ENCODE peak calls at places on chromosome 10, in seven cellular contexts. One of them, this sample, is unnamed.

GRCh38 chr10:72058347-72058898 is 29.9 kb downstream of the SPOCK2 start:
- DNase-seq in astrocyte of the cerebellum: no peak
- DNase-seq in heart right ventricle: no peak
- DNase-seq in mesothelial cell of epicardium: no peak
- DNase-seq in Panc1: no peak
- DNase-seq in thyroid gland: no peak
- DNase-seq in psoas muscle: peak; percentile 7
- DNase-seq in this sample: no peak

GRCh38 chr10:125113661-125114388 is 46.5 kb downstream of the CTBP2 start:
- DNase-seq in astrocyte of the cerebellum: no peak
- DNase-seq in heart right ventricle: no peak
- DNase-seq in mesothelial cell of epicardium: no peak
- DNase-seq in Panc1: no peak
- DNase-seq in thyroid gland: peak; percentile 74
- DNase-seq in psoas muscle: peak; percentile 64
- DNase-seq in this sample: no peak

GRCh38 chr10:77613476-77614130 is 24.0 kb downstream of the KCNMA1 start:
- DNase-seq in astrocyte of the cerebellum: no peak
- DNase-seq in heart right ventricle: no peak
- DNase-seq in mesothelial cell of epicardium: no peak
- DNase-seq in Panc1: no peak
- DNase-seq in thyroid gland: peak; percentile 44
- DNase-seq in psoas muscle: no peak
- DNase-seq in this sample: no peak

GRCh38 chr10:78756604-78757442 is 311.9 kb upstream of the ZMIZ1 start:
- DNase-seq in astrocyte of the cerebellum: peak; percentile 84
- DNase-seq in heart right ventricle: peak; percentile 75
- DNase-seq in mesothelial cell of epicardium: no peak
- DNase-seq in Panc1: peak; percentile 75
- DNase-seq in thyroid gland: peak; percentile 52
- DNase-seq in psoas muscle: peak; percentile 89
- DNase-seq in this sample: no peak

GRCh38 chr10:2225609-2226008 is 488.3 kb upstream of the ADARB2 start:
- DNase-seq in astrocyte of the cerebellum: no peak
- DNase-seq in heart right ventricle: no peak
- DNase-seq in mesothelial cell of epicardium: no peak
- DNase-seq in Panc1: no peak
- DNase-seq in thyroid gland: no peak
- DNase-seq in psoas muscle: no peak
- DNase-seq in this sample: no peak

GRCh38 chr10:72068901-72069446 is 19.4 kb downstream of the SPOCK2 start:
- DNase-seq in astrocyte of the cerebellum: no peak
- DNase-seq in heart right ventricle: no peak
- DNase-seq in mesothelial cell of epicardium: no peak
- DNase-seq in Panc1: no peak
- DNase-seq in thyroid gland: no peak
- DNase-seq in psoas muscle: peak; percentile 36
- DNase-seq in this sample: no peak

GRCh38 chr10:124578231-124579002 is 116.8 kb downstream of the LHPP start:
- DNase-seq in astrocyte of the cerebellum: no peak
- DNase-seq in heart right ventricle: no peak
- DNase-seq in mesothelial cell of epicardium: no peak
- DNase-seq in Panc1: no peak
- DNase-seq in thyroid gland: peak; percentile 76
- DNase-seq in psoas muscle: peak; percentile 42
- DNase-seq in this sample: peak; percentile 73

GRCh38 chr10:34764347-34764991 is 50.6 kb downstream of the PARD3 start:
- DNase-seq in astrocyte of the cerebellum: no peak
- DNase-seq in heart right ventricle: no peak
- DNase-seq in mesothelial cell of epicardium: no peak
- DNase-seq in Panc1: no peak
- DNase-seq in thyroid gland: no peak
- DNase-seq in psoas muscle: no peak
- DNase-seq in this sample: no peak

GRCh38 chr10:113142601-113143000 is 192.6 kb downstream of the TCF7L2 start:
- DNase-seq in astrocyte of the cerebellum: no peak
- DNase-seq in heart right ventricle: no peak
- DNase-seq in mesothelial cell of epicardium: no peak
- DNase-seq in Panc1: no peak
- DNase-seq in thyroid gland: no peak
- DNase-seq in psoas muscle: no peak
- DNase-seq in this sample: no peak

GRCh38 chr10:11167233-11167979 is 149.7 kb downstream of the CELF2 start:
- DNase-seq in astrocyte of the cerebellum: no peak
- DNase-seq in heart right ventricle: no peak
- DNase-seq in mesothelial cell of epicardium: no peak
- DNase-seq in Panc1: no peak
- DNase-seq in thyroid gland: no peak
- DNase-seq in psoas muscle: no peak
- DNase-seq in this sample: no peak

GRCh38 chr10:32049113-32049512 is 7.1 kb downstream of the KIF5B start:
- DNase-seq in astrocyte of the cerebellum: no peak
- DNase-seq in heart right ventricle: no peak
- DNase-seq in mesothelial cell of epicardium: no peak
- DNase-seq in Panc1: no peak
- DNase-seq in thyroid gland: no peak
- DNase-seq in psoas muscle: no peak
- DNase-seq in this sample: no peak

GRCh38 chr10:91976324-91977051 is 52.9 kb downstream of the BTAF1 start:
- DNase-seq in astrocyte of the cerebellum: no peak
- DNase-seq in heart right ventricle: no peak
- DNase-seq in mesothelial cell of epicardium: no peak
- DNase-seq in Panc1: no peak
- DNase-seq in thyroid gland: no peak
- DNase-seq in psoas muscle: no peak
- DNase-seq in this sample: no peak

GRCh38 chr10:71436268-71436922 is 39.7 kb downstream of the CDH23 start:
- DNase-seq in astrocyte of the cerebellum: no peak
- DNase-seq in heart right ventricle: peak; percentile 52
- DNase-seq in mesothelial cell of epicardium: no peak
- DNase-seq in Panc1: no peak
- DNase-seq in thyroid gland: no peak
- DNase-seq in psoas muscle: no peak
- DNase-seq in this sample: no peak

GRCh38 chr10:5413012-5413938 is 918 bp downstream of the NET1 start:
- DNase-seq in astrocyte of the cerebellum: peak; percentile 36
- DNase-seq in heart right ventricle: no peak
- DNase-seq in mesothelial cell of epicardium: no peak
- DNase-seq in Panc1: no peak
- DNase-seq in thyroid gland: no peak
- DNase-seq in psoas muscle: no peak
- DNase-seq in this sample: no peak

GRCh38 chr10:113056468-113057021 is 106.5 kb downstream of the TCF7L2 start:
- DNase-seq in astrocyte of the cerebellum: peak; percentile 41
- DNase-seq in heart right ventricle: no peak
- DNase-seq in mesothelial cell of epicardium: no peak
- DNase-seq in Panc1: no peak
- DNase-seq in thyroid gland: no peak
- DNase-seq in psoas muscle: no peak
- DNase-seq in this sample: no peak

GRCh38 chr10:5659702-5660528 is 6.5 kb downstream of the ASB13 start:
- DNase-seq in astrocyte of the cerebellum: peak; percentile 5
- DNase-seq in heart right ventricle: no peak
- DNase-seq in mesothelial cell of epicardium: no peak
- DNase-seq in Panc1: no peak
- DNase-seq in thyroid gland: no peak
- DNase-seq in psoas muscle: peak; percentile 68
- DNase-seq in this sample: no peak

GRCh38 chr10:3045471-3046209 is 21.7 kb upstream of the PFKP start:
- DNase-seq in astrocyte of the cerebellum: peak; percentile 39
- DNase-seq in heart right ventricle: peak; percentile 59
- DNase-seq in mesothelial cell of epicardium: no peak
- DNase-seq in Panc1: no peak
- DNase-seq in thyroid gland: peak; percentile 98
- DNase-seq in psoas muscle: peak; percentile 58
- DNase-seq in this sample: peak; percentile 94

GRCh38 chr10:124741922-124742417 is 2.2 kb downstream of the FAM53B start:
- DNase-seq in astrocyte of the cerebellum: no peak
- DNase-seq in heart right ventricle: no peak
- DNase-seq in mesothelial cell of epicardium: no peak
- DNase-seq in Panc1: no peak
- DNase-seq in thyroid gland: peak; percentile 83
- DNase-seq in psoas muscle: no peak
- DNase-seq in this sample: no peak

GRCh38 chr10:72215611-72216549 is at the start of the genes ANAPC16 and ASCC1:
- DNase-seq in astrocyte of the cerebellum: peak; percentile 80
- DNase-seq in heart right ventricle: peak; percentile 91
- DNase-seq in mesothelial cell of epicardium: peak; percentile 99
- DNase-seq in Panc1: peak; percentile 89
- DNase-seq in thyroid gland: peak; percentile 90
- DNase-seq in psoas muscle: peak; percentile 96
- DNase-seq in this sample: peak; percentile 92

GRCh38 chr10:102583435-102584417 is 60.6 kb upstream of the TRIM8 start:
- DNase-seq in astrocyte of the cerebellum: peak; percentile 88
- DNase-seq in heart right ventricle: peak; percentile 86
- DNase-seq in mesothelial cell of epicardium: peak; percentile 84
- DNase-seq in Panc1: peak; percentile 74
- DNase-seq in thyroid gland: peak; percentile 85
- DNase-seq in psoas muscle: peak; percentile 89
- DNase-seq in this sample: no peak

GRCh38 chr10:9305018-9305655 is 1250.6 kb downstream of the GATA3 start:
- DNase-seq in astrocyte of the cerebellum: peak; percentile 19
- DNase-seq in heart right ventricle: no peak
- DNase-seq in mesothelial cell of epicardium: no peak
- DNase-seq in Panc1: no peak
- DNase-seq in thyroid gland: no peak
- DNase-seq in psoas muscle: no peak
- DNase-seq in this sample: no peak

GRCh38 chr10:84845628-84846261 is 517.4 kb downstream of the CCSER2 start:
- DNase-seq in astrocyte of the cerebellum: no peak
- DNase-seq in heart right ventricle: no peak
- DNase-seq in mesothelial cell of epicardium: no peak
- DNase-seq in Panc1: no peak
- DNase-seq in thyroid gland: peak; percentile 66
- DNase-seq in psoas muscle: no peak
- DNase-seq in this sample: no peak

GRCh38 chr10:73644015-73644743 is 2.9 kb upstream of the MYOZ1 start:
- DNase-seq in astrocyte of the cerebellum: peak; percentile 66
- DNase-seq in heart right ventricle: no peak
- DNase-seq in mesothelial cell of epicardium: peak; percentile 63
- DNase-seq in Panc1: peak; percentile 69
- DNase-seq in thyroid gland: peak; percentile 62
- DNase-seq in psoas muscle: peak; percentile 63
- DNase-seq in this sample: no peak

GRCh38 chr10:75530337-75530736 is 98.9 kb downstream of the LRMDA start:
- DNase-seq in astrocyte of the cerebellum: peak; percentile 49
- DNase-seq in heart right ventricle: no peak
- DNase-seq in mesothelial cell of epicardium: no peak
- DNase-seq in Panc1: no peak
- DNase-seq in thyroid gland: peak; percentile 42
- DNase-seq in psoas muscle: no peak
- DNase-seq in this sample: no peak

GRCh38 chr10:21285742-21286311 is 239.7 kb downstream of the SKIDA1 start:
- DNase-seq in astrocyte of the cerebellum: no peak
- DNase-seq in heart right ventricle: no peak
- DNase-seq in mesothelial cell of epicardium: no peak
- DNase-seq in Panc1: no peak
- DNase-seq in thyroid gland: no peak
- DNase-seq in psoas muscle: no peak
- DNase-seq in this sample: no peak

GRCh38 chr10:80500572-80501380 is 36.9 kb upstream of the SH2D4B start:
- DNase-seq in astrocyte of the cerebellum: no peak
- DNase-seq in heart right ventricle: peak; percentile 76
- DNase-seq in mesothelial cell of epicardium: no peak
- DNase-seq in Panc1: no peak
- DNase-seq in thyroid gland: no peak
- DNase-seq in psoas muscle: peak; percentile 80
- DNase-seq in this sample: no peak

GRCh38 chr10:80498039-80498832 is 39.5 kb upstream of the SH2D4B start:
- DNase-seq in astrocyte of the cerebellum: no peak
- DNase-seq in heart right ventricle: no peak
- DNase-seq in mesothelial cell of epicardium: no peak
- DNase-seq in Panc1: no peak
- DNase-seq in thyroid gland: no peak
- DNase-seq in psoas muscle: peak; percentile 35
- DNase-seq in this sample: no peak

GRCh38 chr10:80497187-80498038 is 40.3 kb upstream of the SH2D4B start:
- DNase-seq in astrocyte of the cerebellum: peak; percentile 88
- DNase-seq in heart right ventricle: peak; percentile 73
- DNase-seq in mesothelial cell of epicardium: no peak
- DNase-seq in Panc1: no peak
- DNase-seq in thyroid gland: no peak
- DNase-seq in psoas muscle: peak; percentile 72
- DNase-seq in this sample: no peak

GRCh38 chr10:80496555-80497172 is 41.0 kb upstream of the SH2D4B start:
- DNase-seq in astrocyte of the cerebellum: no peak
- DNase-seq in heart right ventricle: no peak
- DNase-seq in mesothelial cell of epicardium: no peak
- DNase-seq in Panc1: no peak
- DNase-seq in thyroid gland: no peak
- DNase-seq in psoas muscle: no peak
- DNase-seq in this sample: no peak

GRCh38 chr10:80498833-80499671 is 38.6 kb upstream of the SH2D4B start:
- DNase-seq in astrocyte of the cerebellum: peak; percentile 93
- DNase-seq in heart right ventricle: peak; percentile 82
- DNase-seq in mesothelial cell of epicardium: no peak
- DNase-seq in Panc1: peak; percentile 46
- DNase-seq in thyroid gland: peak; percentile 92
- DNase-seq in psoas muscle: peak; percentile 96
- DNase-seq in this sample: no peak
- TF ChIP-seq CTCF in astrocyte of the cerebellum: no peak
- TF ChIP-seq CTCF in heart right ventricle: no peak
- TF ChIP-seq CTCF in mesothelial cell of epicardium: no peak
- TF ChIP-seq CTCF in Panc1: no peak
- TF ChIP-seq CTCF in thyroid gland: no peak
- TF ChIP-seq CTCF in psoas muscle: no peak
- TF ChIP-seq CTCF in this sample: no peak

GRCh38 chr10:69663548-69663947 is 33.5 kb downstream of the FAM241B start:
- DNase-seq in astrocyte of the cerebellum: no peak
- DNase-seq in heart right ventricle: no peak
- DNase-seq in mesothelial cell of epicardium: no peak
- DNase-seq in Panc1: no peak
- DNase-seq in thyroid gland: no peak
- DNase-seq in psoas muscle: no peak
- DNase-seq in this sample: no peak
- TF ChIP-seq CTCF in astrocyte of the cerebellum: no peak
- TF ChIP-seq CTCF in heart right ventricle: no peak
- TF ChIP-seq CTCF in mesothelial cell of epicardium: no peak
- TF ChIP-seq CTCF in Panc1: no peak
- TF ChIP-seq CTCF in thyroid gland: no peak
- TF ChIP-seq CTCF in psoas muscle: no peak
- TF ChIP-seq CTCF in this sample: peak; percentile 8

GRCh38 chr10:109067051-109067450 is 856.3 kb downstream of the XPNPEP1 start:
- DNase-seq in astrocyte of the cerebellum: no peak
- DNase-seq in heart right ventricle: no peak
- DNase-seq in mesothelial cell of epicardium: no peak
- DNase-seq in Panc1: no peak
- DNase-seq in thyroid gland: no peak
- DNase-seq in psoas muscle: no peak
- DNase-seq in this sample: no peak
- TF ChIP-seq CTCF in astrocyte of the cerebellum: no peak
- TF ChIP-seq CTCF in heart right ventricle: no peak
- TF ChIP-seq CTCF in mesothelial cell of epicardium: no peak
- TF ChIP-seq CTCF in Panc1: no peak
- TF ChIP-seq CTCF in thyroid gland: no peak
- TF ChIP-seq CTCF in psoas muscle: no peak
- TF ChIP-seq CTCF in this sample: no peak

DNA sequence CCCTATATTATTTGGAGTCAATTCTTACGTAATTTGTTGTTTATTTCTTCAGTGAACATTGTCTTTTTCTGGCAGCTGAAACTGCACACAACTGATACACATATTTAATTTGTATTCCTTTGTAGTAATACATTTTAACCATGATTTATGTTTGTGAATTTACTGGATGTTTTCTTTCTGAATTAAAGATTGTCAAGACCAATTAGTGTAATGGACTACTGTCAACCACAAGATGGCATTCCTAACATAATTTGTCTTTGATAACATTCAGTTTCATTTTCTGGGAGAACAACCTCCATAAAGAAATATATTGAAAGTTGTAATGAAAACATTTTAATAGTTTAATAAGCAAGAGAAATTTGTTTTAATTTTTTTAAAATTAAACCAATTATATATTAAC is 10.1 kb downstream of the THNSL1 start:
- DNase-seq in astrocyte of the cerebellum: no peak
- DNase-seq in heart right ventricle: no peak
- DNase-seq in mesothelial cell of epicardium: no peak
- DNase-seq in Panc1: no peak
- DNase-seq in thyroid gland: no peak
- DNase-seq in psoas muscle: no peak
- DNase-seq in this sample: no peak
- TF ChIP-seq CTCF in astrocyte of the cerebellum: no peak
- TF ChIP-seq CTCF in heart right ventricle: peak; percentile 45
- TF ChIP-seq CTCF in mesothelial cell of epicardium: no peak
- TF ChIP-seq CTCF in Panc1: peak; percentile 9
- TF ChIP-seq CTCF in thyroid gland: peak; percentile 53
- TF ChIP-seq CTCF in psoas muscle: peak; percentile 22
- TF ChIP-seq CTCF in this sample: peak; percentile 73